ENCODE peak calls at places on chromosome 7, in four cellular contexts. One of them, this sample, is unnamed.
A peak's percentile ranks its signal among the peaks of the same experiment; 100 is the strongest.

GRCh38 chr7:32496052-32496813 is 944 bp downstream of the AVL9 start:
- DNase-seq in hepatocyte: no peak
- DNase-seq in upper lobe of right lung: no peak
- DNase-seq in coronary artery: no peak
- DNase-seq in this sample: no peak

GRCh38 chr7:130611206-130611605 is 57.3 kb downstream of the COPG2 start:
- DNase-seq in hepatocyte: no peak
- DNase-seq in upper lobe of right lung: no peak
- DNase-seq in coronary artery: no peak
- DNase-seq in this sample: no peak

GRCh38 chr7:1331576-1332467 is 99.2 kb downstream of the UNCX start:
- DNase-seq in hepatocyte: no peak
- DNase-seq in upper lobe of right lung: no peak
- DNase-seq in coronary artery: no peak
- DNase-seq in this sample: peak; percentile 41

GRCh38 chr7:134420509-134421125 is 38.3 kb downstream of the AKR1B1 start:
- DNase-seq in hepatocyte: peak; percentile 74
- DNase-seq in upper lobe of right lung: no peak
- DNase-seq in coronary artery: no peak
- DNase-seq in this sample: no peak

GRCh38 chr7:110964770-110965169 is 126.2 kb upstream of the LRRN3 start:
- DNase-seq in hepatocyte: no peak
- DNase-seq in upper lobe of right lung: no peak
- DNase-seq in coronary artery: no peak
- DNase-seq in this sample: no peak

GRCh38 chr7:74505426-74506328 is 52.0 kb downstream of the GTF2IRD1 start:
- DNase-seq in hepatocyte: peak; percentile 56
- DNase-seq in upper lobe of right lung: no peak
- DNase-seq in coronary artery: no peak
- DNase-seq in this sample: no peak

GRCh38 chr7:151757274-151757673 is 119.6 kb downstream of the PRKAG2 start:
- DNase-seq in hepatocyte: no peak
- DNase-seq in upper lobe of right lung: no peak
- DNase-seq in coronary artery: no peak
- DNase-seq in this sample: no peak

GRCh38 chr7:47669178-47669878 is 87.4 kb upstream of the TNS3 start:
- DNase-seq in hepatocyte: peak; percentile 77
- DNase-seq in upper lobe of right lung: peak; percentile 82
- DNase-seq in coronary artery: peak; percentile 90
- DNase-seq in this sample: peak; percentile 93

GRCh38 chr7:73668103-73668937 is 689 bp downstream of the VPS37D start:
- DNase-seq in hepatocyte: peak; percentile 44
- DNase-seq in upper lobe of right lung: no peak
- DNase-seq in coronary artery: no peak
- DNase-seq in this sample: no peak

GRCh38 chr7:112669306-112669705 is 120.9 kb downstream of the TMEM168 start:
- DNase-seq in hepatocyte: no peak
- DNase-seq in upper lobe of right lung: no peak
- DNase-seq in coronary artery: no peak
- DNase-seq in this sample: no peak

GRCh38 chr7:107186242-107186641 is 17.4 kb downstream of the HBP1 start:
- DNase-seq in hepatocyte: no peak
- DNase-seq in upper lobe of right lung: no peak
- DNase-seq in coronary artery: no peak
- DNase-seq in this sample: no peak

GRCh38 chr7:151745090-151745638 is 131.8 kb downstream of the PRKAG2 start:
- DNase-seq in hepatocyte: peak; percentile 91
- DNase-seq in upper lobe of right lung: peak; percentile 95
- DNase-seq in coronary artery: peak; percentile 86
- DNase-seq in this sample: peak; percentile 99

GRCh38 chr7:150362989-150363769 is 5.4 kb upstream of the REPIN1 start:
- DNase-seq in hepatocyte: no peak
- DNase-seq in upper lobe of right lung: peak; percentile 2
- DNase-seq in coronary artery: no peak
- DNase-seq in this sample: no peak

GRCh38 chr7:158004123-158004490 is 583.5 kb downstream of the PTPRN2 start:
- DNase-seq in hepatocyte: no peak
- DNase-seq in upper lobe of right lung: no peak
- DNase-seq in coronary artery: no peak
- DNase-seq in this sample: peak; percentile 7

GRCh38 chr7:43591551-43592180 is 8.8 kb downstream of the STK17A start:
- DNase-seq in hepatocyte: no peak
- DNase-seq in upper lobe of right lung: no peak
- DNase-seq in coronary artery: no peak
- DNase-seq in this sample: no peak

GRCh38 chr7:100065452-100066186 is 15.9 kb downstream of the ZNF3 start:
- DNase-seq in hepatocyte: peak; percentile 60
- DNase-seq in upper lobe of right lung: no peak
- DNase-seq in coronary artery: no peak
- DNase-seq in this sample: no peak

GRCh38 chr7:108263364-108263951 is 133.3 kb upstream of the LAMB4 start:
- DNase-seq in hepatocyte: no peak
- DNase-seq in upper lobe of right lung: no peak
- DNase-seq in coronary artery: no peak
- DNase-seq in this sample: no peak

GRCh38 chr7:88306590-88307048 is at the start of gene STEAP4:
- DNase-seq in hepatocyte: peak; percentile 85
- DNase-seq in upper lobe of right lung: peak; percentile 89
- DNase-seq in coronary artery: peak; percentile 77
- DNase-seq in this sample: peak; percentile 78

GRCh38 chr7:43658718-43659548 is 70.4 kb downstream of the COA1 start:
- DNase-seq in hepatocyte: no peak
- DNase-seq in upper lobe of right lung: no peak
- DNase-seq in coronary artery: no peak
- DNase-seq in this sample: no peak

GRCh38 chr7:21690717-21691116 is 147.9 kb downstream of the DNAH11 start:
- DNase-seq in hepatocyte: no peak
- DNase-seq in upper lobe of right lung: no peak
- DNase-seq in coronary artery: no peak
- DNase-seq in this sample: no peak
- TF ChIP-seq CTCF in hepatocyte: peak; percentile 19
- TF ChIP-seq CTCF in upper lobe of right lung: no peak
- TF ChIP-seq CTCF in coronary artery: no peak
- TF ChIP-seq CTCF in this sample: no peak

DNA sequence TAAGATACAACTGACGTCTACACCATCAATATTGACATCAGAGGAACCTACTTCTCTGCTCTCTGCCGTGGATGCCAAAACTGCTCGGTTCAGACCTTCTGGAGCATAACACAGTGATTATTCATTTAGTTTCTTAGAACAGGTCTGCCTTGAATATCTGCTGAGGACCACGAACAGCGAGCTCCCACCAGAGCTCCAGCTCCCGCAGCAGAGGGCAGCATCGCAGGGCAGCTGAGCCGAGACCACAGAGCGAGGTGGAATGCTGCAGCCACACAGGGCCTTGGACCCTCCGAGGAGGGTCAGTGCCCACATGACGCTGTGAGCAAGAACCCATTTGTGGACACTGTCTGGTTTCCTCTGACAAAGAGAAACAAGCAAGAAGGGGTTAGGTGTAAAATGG is 6.8 kb downstream of the VIPR2 start:
- DNase-seq in hepatocyte: no peak
- DNase-seq in upper lobe of right lung: no peak
- DNase-seq in coronary artery: peak; percentile 29
- DNase-seq in this sample: no peak
- TF ChIP-seq CTCF in hepatocyte: no peak
- TF ChIP-seq CTCF in upper lobe of right lung: no peak
- TF ChIP-seq CTCF in coronary artery: no peak
- TF ChIP-seq CTCF in this sample: no peak

GRCh38 chr7:93858857-93859256 is 31.7 kb downstream of the TFPI2 start:
- DNase-seq in hepatocyte: no peak
- DNase-seq in upper lobe of right lung: no peak
- DNase-seq in coronary artery: no peak
- DNase-seq in this sample: no peak

GRCh38 chr7:93860261-93860660 is 30.3 kb downstream of the TFPI2 start:
- DNase-seq in hepatocyte: no peak
- DNase-seq in upper lobe of right lung: no peak
- DNase-seq in coronary artery: no peak
- DNase-seq in this sample: no peak

GRCh38 chr7:93862651-93863050 is 27.9 kb downstream of the TFPI2 start:
- DNase-seq in hepatocyte: no peak
- DNase-seq in upper lobe of right lung: no peak
- DNase-seq in coronary artery: no peak
- DNase-seq in this sample: no peak

GRCh38 chr7:93856319-93856718 is 34.2 kb downstream of the TFPI2 start:
- DNase-seq in hepatocyte: no peak
- DNase-seq in upper lobe of right lung: no peak
- DNase-seq in coronary artery: no peak
- DNase-seq in this sample: no peak

DNA sequence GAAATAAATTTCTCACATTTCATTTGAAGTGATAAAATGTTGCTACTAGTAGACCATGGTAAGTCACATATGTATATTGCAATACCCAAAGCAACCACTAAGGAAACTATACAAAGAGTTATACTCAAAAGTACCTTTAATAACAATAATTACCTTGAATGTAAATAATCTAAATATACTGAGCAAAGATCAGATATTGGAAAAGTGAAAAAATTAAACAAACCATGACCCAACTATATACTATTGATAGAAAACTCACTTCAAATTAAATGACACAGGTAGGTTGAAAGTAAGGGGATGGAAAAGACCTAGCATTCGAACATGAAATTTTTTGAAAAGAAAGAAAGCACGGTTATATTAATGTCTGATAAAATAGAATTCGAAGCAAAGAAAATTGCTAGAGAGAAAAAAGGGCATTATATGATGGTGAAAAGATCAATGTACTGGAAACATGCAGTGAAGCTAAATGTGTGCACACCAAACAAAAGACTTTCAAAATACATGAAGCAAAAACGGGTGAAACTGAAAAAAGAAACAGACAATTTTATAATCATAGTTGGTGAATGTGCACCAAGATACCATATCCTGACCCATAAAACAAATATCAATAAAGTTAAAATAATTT is 29.1 kb downstream of the TFPI2 start:
- DNase-seq in hepatocyte: no peak
- DNase-seq in upper lobe of right lung: no peak
- DNase-seq in coronary artery: no peak
- DNase-seq in this sample: no peak
- TF ChIP-seq CTCF in hepatocyte: no peak
- TF ChIP-seq CTCF in upper lobe of right lung: peak; percentile 29
- TF ChIP-seq CTCF in coronary artery: no peak
- TF ChIP-seq CTCF in this sample: peak; percentile 19

DNA sequence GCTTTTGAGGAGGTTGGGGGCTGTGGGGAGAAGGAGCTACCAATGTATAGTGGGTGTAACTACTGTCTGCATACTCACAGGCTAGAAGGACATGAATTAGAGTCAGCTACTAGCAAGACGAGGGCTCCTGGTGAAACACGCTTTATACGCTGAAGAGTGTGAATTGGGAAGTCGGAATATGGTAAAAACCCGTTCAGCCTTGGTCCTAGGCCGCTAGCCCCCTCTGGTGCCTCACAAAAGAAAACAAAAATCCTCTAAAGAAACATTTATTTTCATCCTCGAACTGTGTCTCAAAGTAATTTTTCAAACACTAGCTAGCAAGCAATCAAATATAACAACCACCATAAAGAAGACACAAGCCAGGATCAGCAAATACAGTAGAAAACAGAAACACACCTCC is 338.1 kb upstream of the SEMA3C start:
- DNase-seq in hepatocyte: no peak
- DNase-seq in upper lobe of right lung: no peak
- DNase-seq in coronary artery: no peak
- DNase-seq in this sample: no peak
- TF ChIP-seq CTCF in hepatocyte: peak; percentile 36
- TF ChIP-seq CTCF in upper lobe of right lung: peak; percentile 28
- TF ChIP-seq CTCF in coronary artery: peak; percentile 14
- TF ChIP-seq CTCF in this sample: no peak

GRCh38 chr7:65827366-65827765 is 45.5 kb upstream of the VKORC1L1 start:
- DNase-seq in hepatocyte: no peak
- DNase-seq in upper lobe of right lung: no peak
- DNase-seq in coronary artery: no peak
- DNase-seq in this sample: no peak
- TF ChIP-seq CTCF in hepatocyte: no peak
- TF ChIP-seq CTCF in upper lobe of right lung: no peak
- TF ChIP-seq CTCF in coronary artery: no peak
- TF ChIP-seq CTCF in this sample: no peak

DNA sequence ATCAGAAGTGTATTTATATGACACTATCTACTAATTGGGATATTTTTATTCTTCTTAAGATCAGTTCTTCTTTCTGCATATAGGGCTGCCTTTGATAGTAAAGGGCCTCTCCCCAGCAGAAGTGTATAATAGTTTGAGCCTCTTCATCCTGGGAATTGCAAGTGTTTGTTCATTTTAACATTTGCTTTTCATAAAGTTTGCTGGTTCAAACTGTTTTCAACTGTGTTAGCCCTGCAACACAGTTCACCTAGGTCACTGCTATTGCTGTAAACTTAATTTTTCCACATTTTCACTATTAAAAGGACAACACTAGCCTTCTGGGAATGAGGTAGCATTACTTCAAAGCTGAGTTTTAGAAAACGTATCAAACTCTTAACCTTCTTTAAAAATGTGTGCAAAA is 2.8 kb downstream of the JAZF1 start:
- DNase-seq in hepatocyte: no peak
- DNase-seq in upper lobe of right lung: no peak
- DNase-seq in coronary artery: no peak
- DNase-seq in this sample: no peak
- TF ChIP-seq CTCF in hepatocyte: no peak
- TF ChIP-seq CTCF in upper lobe of right lung: no peak
- TF ChIP-seq CTCF in coronary artery: no peak
- TF ChIP-seq CTCF in this sample: no peak

This sample was measured in CD14-positive monocyte.